ENCODE peak calls at places on chromosome 22, in ten cellular contexts. One of them, this sample, is unnamed.

GRCh38 chr22:33785283-33785991 is 134.8 kb downstream of the LARGE1 start:
- DNase-seq in activated CD4-positive, alpha-beta T cell treated with anti-CD3 and anti-CD28 coated beads, Interleukin-2, amount 50 U/mL, for 4 hours: no peak
- DNase-seq in dermis microvascular lymphatic vessel endothelial cell: no peak
- DNase-seq in HCT116: no peak
- DNase-seq in kidney epithelial cell: peak
- DNase-seq in stimulated activated CD4-positive, alpha-beta T cell treated with anti-CD3 and anti-CD28 coated beads, Interleukin-1b, Interleukin-23, amount 100 ng/mL, for 4 hours: no peak
- DNase-seq in LHCN-M2: peak
- DNase-seq in stimulated activated CD8-positive, alpha-beta memory T cell treated with anti-CD3 and anti-CD28 coated beads, Interleukin-4, amount 100 ng/mL, for 1 hour: no peak
- DNase-seq in CD8-positive, alpha-beta memory T cell: no peak
- DNase-seq in nephron progenitor cell: no peak
- DNase-seq in this sample: no peak

GRCh38 chr22:30855677-30856518 is 112.7 kb downstream of the MORC2 start:
- DNase-seq in stimulated activated CD8-positive, alpha-beta memory T cell treated with anti-CD3 and anti-CD28 coated beads, Interleukin-4, amount 100 ng/mL, for 1 hour: no peak
- DNase-seq in LHCN-M2: no peak
- DNase-seq in stimulated activated CD4-positive, alpha-beta T cell treated with anti-CD3 and anti-CD28 coated beads, Interleukin-1b, Interleukin-23, amount 100 ng/mL, for 4 hours: no peak
- DNase-seq in kidney epithelial cell: no peak
- DNase-seq in CD8-positive, alpha-beta memory T cell: no peak
- DNase-seq in activated CD4-positive, alpha-beta T cell treated with anti-CD3 and anti-CD28 coated beads, Interleukin-2, amount 50 U/mL, for 4 hours: no peak
- DNase-seq in nephron progenitor cell: no peak
- DNase-seq in dermis microvascular lymphatic vessel endothelial cell: no peak
- DNase-seq in HCT116: no peak
- DNase-seq in this sample: no peak

GRCh38 chr22:44384981-44385610 is 72.3 kb upstream of the SHISAL1 start:
- DNase-seq in stimulated activated CD8-positive, alpha-beta memory T cell treated with anti-CD3 and anti-CD28 coated beads, Interleukin-4, amount 100 ng/mL, for 1 hour: no peak
- DNase-seq in kidney epithelial cell: no peak
- DNase-seq in stimulated activated CD4-positive, alpha-beta T cell treated with anti-CD3 and anti-CD28 coated beads, Interleukin-1b, Interleukin-23, amount 100 ng/mL, for 4 hours: no peak
- DNase-seq in activated CD4-positive, alpha-beta T cell treated with anti-CD3 and anti-CD28 coated beads, Interleukin-2, amount 50 U/mL, for 4 hours: no peak
- DNase-seq in dermis microvascular lymphatic vessel endothelial cell: no peak
- DNase-seq in HCT116: no peak
- DNase-seq in LHCN-M2: no peak
- DNase-seq in CD8-positive, alpha-beta memory T cell: no peak
- DNase-seq in nephron progenitor cell: no peak
- DNase-seq in this sample: no peak

GRCh38 chr22:47192106-47192650 is 429.7 kb downstream of the TBC1D22A start:
- DNase-seq in stimulated activated CD8-positive, alpha-beta memory T cell treated with anti-CD3 and anti-CD28 coated beads, Interleukin-4, amount 100 ng/mL, for 1 hour: no peak
- DNase-seq in activated CD4-positive, alpha-beta T cell treated with anti-CD3 and anti-CD28 coated beads, Interleukin-2, amount 50 U/mL, for 4 hours: no peak
- DNase-seq in kidney epithelial cell: no peak
- DNase-seq in CD8-positive, alpha-beta memory T cell: no peak
- DNase-seq in stimulated activated CD4-positive, alpha-beta T cell treated with anti-CD3 and anti-CD28 coated beads, Interleukin-1b, Interleukin-23, amount 100 ng/mL, for 4 hours: no peak
- DNase-seq in dermis microvascular lymphatic vessel endothelial cell: no peak
- DNase-seq in nephron progenitor cell: no peak
- DNase-seq in HCT116: no peak
- DNase-seq in LHCN-M2: no peak
- DNase-seq in this sample: no peak

GRCh38 chr22:27433585-27434190 is 367.9 kb downstream of the MN1 start:
- DNase-seq in stimulated activated CD8-positive, alpha-beta memory T cell treated with anti-CD3 and anti-CD28 coated beads, Interleukin-4, amount 100 ng/mL, for 1 hour: no peak
- DNase-seq in LHCN-M2: no peak
- DNase-seq in kidney epithelial cell: no peak
- DNase-seq in dermis microvascular lymphatic vessel endothelial cell: peak
- DNase-seq in activated CD4-positive, alpha-beta T cell treated with anti-CD3 and anti-CD28 coated beads, Interleukin-2, amount 50 U/mL, for 4 hours: no peak
- DNase-seq in stimulated activated CD4-positive, alpha-beta T cell treated with anti-CD3 and anti-CD28 coated beads, Interleukin-1b, Interleukin-23, amount 100 ng/mL, for 4 hours: no peak
- DNase-seq in CD8-positive, alpha-beta memory T cell: no peak
- DNase-seq in nephron progenitor cell: peak
- DNase-seq in HCT116: no peak
- DNase-seq in this sample: no peak

GRCh38 chr22:37638351-37639069 is 959 bp upstream of the SH3BP1 start:
- DNase-seq in dermis microvascular lymphatic vessel endothelial cell: no peak
- DNase-seq in kidney epithelial cell: no peak
- DNase-seq in HCT116: no peak
- DNase-seq in stimulated activated CD4-positive, alpha-beta T cell treated with anti-CD3 and anti-CD28 coated beads, Interleukin-1b, Interleukin-23, amount 100 ng/mL, for 4 hours: no peak
- DNase-seq in LHCN-M2: no peak
- DNase-seq in stimulated activated CD8-positive, alpha-beta memory T cell treated with anti-CD3 and anti-CD28 coated beads, Interleukin-4, amount 100 ng/mL, for 1 hour: no peak
- DNase-seq in CD8-positive, alpha-beta memory T cell: peak
- DNase-seq in nephron progenitor cell: no peak
- DNase-seq in activated CD4-positive, alpha-beta T cell treated with anti-CD3 and anti-CD28 coated beads, Interleukin-2, amount 50 U/mL, for 4 hours: no peak
- DNase-seq in this sample: no peak

GRCh38 chr22:35301370-35301874 is 1.7 kb downstream of the TOM1 start:
- DNase-seq in dermis microvascular lymphatic vessel endothelial cell: no peak
- DNase-seq in HCT116: no peak
- DNase-seq in nephron progenitor cell: no peak
- DNase-seq in kidney epithelial cell: no peak
- DNase-seq in stimulated activated CD4-positive, alpha-beta T cell treated with anti-CD3 and anti-CD28 coated beads, Interleukin-1b, Interleukin-23, amount 100 ng/mL, for 4 hours: no peak
- DNase-seq in activated CD4-positive, alpha-beta T cell treated with anti-CD3 and anti-CD28 coated beads, Interleukin-2, amount 50 U/mL, for 4 hours: no peak
- DNase-seq in LHCN-M2: peak
- DNase-seq in stimulated activated CD8-positive, alpha-beta memory T cell treated with anti-CD3 and anti-CD28 coated beads, Interleukin-4, amount 100 ng/mL, for 1 hour: no peak
- DNase-seq in CD8-positive, alpha-beta memory T cell: no peak
- DNase-seq in this sample: no peak

GRCh38 chr22:49081926-49082325 is 745.7 kb downstream of the BRD1 start:
- DNase-seq in stimulated activated CD4-positive, alpha-beta T cell treated with anti-CD3 and anti-CD28 coated beads, Interleukin-1b, Interleukin-23, amount 100 ng/mL, for 4 hours: no peak
- DNase-seq in CD8-positive, alpha-beta memory T cell: no peak
- DNase-seq in activated CD4-positive, alpha-beta T cell treated with anti-CD3 and anti-CD28 coated beads, Interleukin-2, amount 50 U/mL, for 4 hours: no peak
- DNase-seq in HCT116: no peak
- DNase-seq in LHCN-M2: no peak
- DNase-seq in stimulated activated CD8-positive, alpha-beta memory T cell treated with anti-CD3 and anti-CD28 coated beads, Interleukin-4, amount 100 ng/mL, for 1 hour: no peak
- DNase-seq in dermis microvascular lymphatic vessel endothelial cell: no peak
- DNase-seq in nephron progenitor cell: no peak
- DNase-seq in kidney epithelial cell: no peak
- DNase-seq in this sample: no peak

GRCh38 chr22:46584081-46584903 is 35.9 kb upstream of the GRAMD4 start:
- DNase-seq in stimulated activated CD8-positive, alpha-beta memory T cell treated with anti-CD3 and anti-CD28 coated beads, Interleukin-4, amount 100 ng/mL, for 1 hour: no peak
- DNase-seq in activated CD4-positive, alpha-beta T cell treated with anti-CD3 and anti-CD28 coated beads, Interleukin-2, amount 50 U/mL, for 4 hours: no peak
- DNase-seq in LHCN-M2: no peak
- DNase-seq in kidney epithelial cell: no peak
- DNase-seq in stimulated activated CD4-positive, alpha-beta T cell treated with anti-CD3 and anti-CD28 coated beads, Interleukin-1b, Interleukin-23, amount 100 ng/mL, for 4 hours: no peak
- DNase-seq in HCT116: no peak
- DNase-seq in dermis microvascular lymphatic vessel endothelial cell: no peak
- DNase-seq in CD8-positive, alpha-beta memory T cell: no peak
- DNase-seq in nephron progenitor cell: no peak
- DNase-seq in this sample: no peak

GRCh38 chr22:44395116-44396005 is 82.6 kb upstream of the SHISAL1 start:
- DNase-seq in HCT116: no peak
- DNase-seq in kidney epithelial cell: no peak
- DNase-seq in nephron progenitor cell: no peak
- DNase-seq in CD8-positive, alpha-beta memory T cell: no peak
- DNase-seq in dermis microvascular lymphatic vessel endothelial cell: no peak
- DNase-seq in stimulated activated CD8-positive, alpha-beta memory T cell treated with anti-CD3 and anti-CD28 coated beads, Interleukin-4, amount 100 ng/mL, for 1 hour: no peak
- DNase-seq in activated CD4-positive, alpha-beta T cell treated with anti-CD3 and anti-CD28 coated beads, Interleukin-2, amount 50 U/mL, for 4 hours: no peak
- DNase-seq in LHCN-M2: no peak
- DNase-seq in stimulated activated CD4-positive, alpha-beta T cell treated with anti-CD3 and anti-CD28 coated beads, Interleukin-1b, Interleukin-23, amount 100 ng/mL, for 4 hours: no peak
- DNase-seq in this sample: no peak

GRCh38 chr22:39179841-39180335 is 27.4 kb upstream of the CBX7 start:
- DNase-seq in kidney epithelial cell: no peak
- DNase-seq in dermis microvascular lymphatic vessel endothelial cell: no peak
- DNase-seq in stimulated activated CD8-positive, alpha-beta memory T cell treated with anti-CD3 and anti-CD28 coated beads, Interleukin-4, amount 100 ng/mL, for 1 hour: no peak
- DNase-seq in nephron progenitor cell: peak
- DNase-seq in LHCN-M2: no peak
- DNase-seq in stimulated activated CD4-positive, alpha-beta T cell treated with anti-CD3 and anti-CD28 coated beads, Interleukin-1b, Interleukin-23, amount 100 ng/mL, for 4 hours: no peak
- DNase-seq in CD8-positive, alpha-beta memory T cell: no peak
- DNase-seq in HCT116: no peak
- DNase-seq in activated CD4-positive, alpha-beta T cell treated with anti-CD3 and anti-CD28 coated beads, Interleukin-2, amount 50 U/mL, for 4 hours: no peak
- DNase-seq in this sample: no peak

GRCh38 chr22:50278956-50279619 is 8.9 kb upstream of the MAPK11 start:
- DNase-seq in LHCN-M2: no peak
- DNase-seq in CD8-positive, alpha-beta memory T cell: no peak
- DNase-seq in dermis microvascular lymphatic vessel endothelial cell: no peak
- DNase-seq in activated CD4-positive, alpha-beta T cell treated with anti-CD3 and anti-CD28 coated beads, Interleukin-2, amount 50 U/mL, for 4 hours: no peak
- DNase-seq in kidney epithelial cell: no peak
- DNase-seq in HCT116: no peak
- DNase-seq in nephron progenitor cell: no peak
- DNase-seq in stimulated activated CD4-positive, alpha-beta T cell treated with anti-CD3 and anti-CD28 coated beads, Interleukin-1b, Interleukin-23, amount 100 ng/mL, for 4 hours: no peak
- DNase-seq in stimulated activated CD8-positive, alpha-beta memory T cell treated with anti-CD3 and anti-CD28 coated beads, Interleukin-4, amount 100 ng/mL, for 1 hour: no peak
- DNase-seq in this sample: no peak